ENCODE peak calls at places on chromosomes 6 and 20, in nine cellular contexts. J is KBM-7; N is NT2/D1; S is HS-5; K is activated T-cell treated with anti-CD3 and anti-CD28 coated beads for 1 hour; Q is activated CD8-positive, alpha-beta memory T cell treated with anti-CD3 and anti-CD28 coated beads for 48 hours; L is NCI-H1092 treated with DMSO at 0.1 percent for 48 hours; X is activated CD4-positive, CD25-positive, alpha-beta regulatory T cell; T is AG09319. R is an unnamed sample.

GRCh38 chr20:56788041-56788670 is 159.1 kb downstream of the TFAP2C start:
- DNase-seq in Q (no peak), K (no peak), L (no peak), N (no peak), S (peak; percentile 93), T (peak; percentile 81), X (no peak), J (no peak), R (peak; percentile 37)

GRCh38 chr6:30711758-30712380 is 5.2 kb downstream of the MDC1 start:
- DNase-seq in T (no peak), K (no peak), L (no peak), S (no peak), X (no peak), N (no peak), Q (no peak), J (no peak), R (no peak)

GRCh38 chr6:163354779-163355431 is 59.6 kb upstream of the QKI start:
- DNase-seq in T (no peak), L (no peak), N (no peak), K (no peak), X (no peak), J (peak; percentile 77), Q (no peak), S (no peak), R (no peak)

GRCh38 chr20:45917790-45918141 is 5.8 kb upstream of the PLTP start:
- DNase-seq in L (no peak), N (no peak), J (no peak), Q (no peak), K (no peak), X (no peak), T (no peak), S (no peak), R (no peak)

GRCh38 chr6:16739329-16739801 is 21.9 kb downstream of the ATXN1 start:
- DNase-seq in J (no peak), Q (no peak), S (no peak), L (no peak), T (no peak), K (no peak), N (no peak), X (no peak), R (no peak)

GRCh38 chr6:118277631-118278030 is 270.5 kb upstream of the PLN start:
- DNase-seq in K (no peak), N (no peak), J (no peak), S (no peak), X (no peak), L (no peak), T (no peak), Q (no peak), R (no peak)

GRCh38 chr6:100461273-100461919 is 3.3 kb downstream of the SIM1 start:
- DNase-seq in S (peak; percentile 44), X (no peak), Q (no peak), K (no peak), J (no peak), L (peak; percentile 67), N (no peak), T (no peak), R (no peak)

GRCh38 chr6:142846883-142847287 is 98.1 kb downstream of the HIVEP2 start:
- DNase-seq in S (no peak), L (no peak), X (no peak), N (no peak), Q (no peak), J (no peak), T (peak; percentile 60), K (no peak), R (peak; percentile 89)

GRCh38 chr20:61295726-61296628 is 43.9 kb downstream of the CDH4 start:
- DNase-seq in K (no peak), T (no peak), N (no peak), Q (no peak), X (no peak), L (no peak), J (no peak), S (peak; percentile 19), R (no peak)

GRCh38 chr20:840858-841567 is 7.5 kb downstream of the FAM110A start:
- DNase-seq in J (no peak), S (no peak), X (no peak), N (no peak), Q (no peak), T (no peak), K (no peak), L (no peak), R (no peak)

GRCh38 chr20:48845721-48846306 is 18.0 kb upstream of the PREX1 start:
- DNase-seq in L (no peak), Q (no peak), S (no peak), N (no peak), K (no peak), J (no peak), T (no peak), X (no peak), R (no peak)

GRCh38 chr6:104639671-104640070 is 220.0 kb downstream of the HACE1 start:
- DNase-seq in L (no peak), T (no peak), Q (no peak), X (no peak), K (no peak), S (peak; percentile 15), J (peak; percentile 36), N (no peak), R (no peak)

GRCh38 chr20:15155848-15156401 is 818.5 kb upstream of the FLRT3 start:
- DNase-seq in N (no peak), S (no peak), Q (no peak), J (no peak), K (no peak), T (no peak), L (no peak), X (no peak), R (no peak)

GRCh38 chr6:21953831-21954801 is 342.7 kb downstream of the PRL start:
- DNase-seq in N (no peak), K (no peak), Q (no peak), X (no peak), J (peak; percentile 37), S (no peak), L (no peak), T (no peak), R (no peak)

GRCh38 chr6:165218816-165219215 is 90.6 kb downstream of the C6orf118 start:
- DNase-seq in N (no peak), K (no peak), Q (no peak), S (peak; percentile 62), J (no peak), X (no peak), L (peak; percentile 23), T (no peak), R (no peak)

GRCh38 chr6:87241304-87241703 is 81.1 kb upstream of the SMIM8 start:
- DNase-seq in L (no peak), Q (no peak), T (no peak), S (no peak), X (no peak), N (no peak), K (no peak), J (no peak), R (no peak)

GRCh38 chr6:24936641-24937317 is 1.0 kb upstream of the RIPOR2 start:
- DNase-seq in X (peak; percentile 20), Q (no peak), K (peak; percentile 40), T (no peak), L (no peak), S (no peak), N (no peak), J (no peak), R (no peak)

GRCh38 chr6:130602151-130602770 is 224.9 kb upstream of the SMLR1 start:
- DNase-seq in L (no peak), N (no peak), S (peak; percentile 99), Q (no peak), X (no peak), K (no peak), T (peak; percentile 73), J (peak; percentile 78), R (peak; percentile 89)

GRCh38 chr20:57698191-57698866 is 11.5 kb downstream of the PMEPA1 start:
- DNase-seq in L (no peak), K (peak; percentile 20), J (no peak), Q (no peak), T (peak; percentile 73), N (no peak), S (peak; percentile 99), X (peak; percentile 23), R (peak; percentile 93)

GRCh38 chr6:152458648-152459047 is 178.5 kb downstream of the SYNE1 start:
- DNase-seq in L (no peak), S (no peak), N (no peak), K (no peak), Q (no peak), J (no peak), T (no peak), X (no peak), R (no peak)

GRCh38 chr20:46128310-46129151 is 10.4 kb downstream of the CD40 start:
- DNase-seq in X (no peak), N (no peak), S (no peak), J (peak; percentile 16), T (no peak), Q (no peak), L (peak; percentile 62), K (no peak), R (no peak)

GRCh38 chr6:30681696-30682180 is 4.7 kb downstream of the PPP1R18 start:
- DNase-seq in X (no peak), L (no peak), S (no peak), J (no peak), Q (no peak), T (no peak), N (no peak), K (no peak), R (no peak)

GRCh38 chr6:63881791-63882190 is 246.2 kb downstream of the PHF3 start:
- DNase-seq in T (no peak), J (no peak), N (no peak), Q (no peak), K (no peak), X (no peak), L (no peak), S (no peak), R (no peak)

GRCh38 chr6:79463721-79464120 is 73.5 kb downstream of the LCA5 start:
- DNase-seq in N (peak; percentile 28), K (no peak), J (no peak), Q (no peak), T (no peak), S (no peak), L (no peak), X (no peak), R (no peak)

GRCh38 chr20:8583209-8584106 is 451.4 kb downstream of the PLCB1 start:
- DNase-seq in S (no peak), X (no peak), Q (no peak), T (no peak), N (no peak), L (no peak), K (no peak), J (no peak), R (no peak)

GRCh38 chr6:56536536-56536935 is 106.2 kb downstream of the DST start:
- DNase-seq in N (no peak), T (no peak), Q (no peak), K (no peak), L (no peak), S (no peak), J (no peak), X (no peak), R (no peak)

GRCh38 chr20:63976980-63977391 is 2.5 kb downstream of the SAMD10 start:
- DNase-seq in L (no peak), J (no peak), K (no peak), X (no peak), T (no peak), N (no peak), Q (no peak), S (no peak), R (no peak)

GRCh38 chr20:52779125-52779524 is 193.0 kb upstream of the TSHZ2 start:
- DNase-seq in J (no peak), X (no peak), S (no peak), K (no peak), L (no peak), N (no peak), Q (no peak), T (no peak), R (no peak)

GRCh38 chr6:109000289-109000688 is 94.4 kb downstream of the SESN1 start:
- DNase-seq in S (no peak), N (no peak), T (no peak), X (no peak), J (no peak), L (no peak), Q (no peak), K (no peak), R (no peak)

GRCh38 chr6:41442800-41443501 is 103.2 kb upstream of the FOXP4 start:
- DNase-seq in T (no peak), S (no peak), K (no peak), J (peak; percentile 19), N (peak; percentile 66), X (no peak), L (peak; percentile 22), Q (no peak), R (no peak)

R was measured in amniotic stem cell.